ENCODE peak calls at places on chromosomes 16 and 17, in five cellular contexts. Z, B, Y, P and V are unnamed samples.
A peak's percentile ranks its signal among the peaks of the same experiment; 100 is the strongest.

GRCh38 chr16:22375117-22375962 is 921 bp upstream of the CDR2 start:
- DNase-seq in Y (peak; percentile 20), B (peak; percentile 34), Z (no peak), P (no peak), V (no peak)

GRCh38 chr17:74356640-74357465 is 4.8 kb downstream of the BTBD17 start:
- DNase-seq in Z (no peak), B (no peak), Y (peak; percentile 61), P (no peak), V (no peak)

GRCh38 chr17:46810837-46811236 is 7.7 kb downstream of the WNT3 start:
- DNase-seq in Z (no peak), Y (no peak), P (no peak), B (no peak), V (no peak)

GRCh38 chr17:75785016-75785769 is 587 bp downstream of the UNK start:
- DNase-seq in P (no peak), Z (peak; percentile 94), B (peak; percentile 93), Y (peak; percentile 74), V (peak; percentile 29)

GRCh38 chr16:27515874-27516353 is 33.8 kb downstream of the GTF3C1 start:
- DNase-seq in Y (peak; percentile 32), Z (no peak), P (peak; percentile 39), B (peak; percentile 51), V (peak; percentile 5)

GRCh38 chr16:89576173-89577054 is 856 bp downstream of the CPNE7 start:
- DNase-seq in Y (no peak), P (no peak), B (peak; percentile 30), Z (no peak), V (no peak)

GRCh38 chr17:10276436-10276835 is 78.0 kb upstream of the GAS7 start:
- DNase-seq in Z (no peak), B (peak; percentile 11), P (no peak), Y (no peak), V (no peak)

GRCh38 chr17:67469208-67469980 is 92.3 kb downstream of the PITPNC1 start:
- DNase-seq in Y (peak; percentile 54), B (no peak), Z (no peak), P (no peak), V (no peak)

GRCh38 chr16:21526923-21527807 is 72.2 kb upstream of the METTL9 start:
- DNase-seq in P (no peak), Y (no peak), Z (no peak), B (peak; percentile 24), V (no peak)

GRCh38 chr17:59810894-59811153 is 81.9 kb downstream of the TUBD1 start:
- DNase-seq in B (no peak), Z (no peak), P (no peak), Y (no peak), V (no peak)

GRCh38 chr16:14286381-14287230 is 215.5 kb downstream of the MRTFB start:
- DNase-seq in Z (no peak), B (peak; percentile 63), P (no peak), Y (no peak), V (peak; percentile 20)

GRCh38 chr16:67116388-67117311 is 6.9 kb downstream of the PHAF1 start:
- DNase-seq in Y (no peak), B (no peak), P (no peak), Z (no peak), V (no peak)

GRCh38 chr17:73189417-73190099 is 3.3 kb upstream of the COG1 start:
- DNase-seq in P (no peak), Y (peak; percentile 65), Z (no peak), B (peak; percentile 67), V (no peak)

GRCh38 chr16:55280622-55281021 is 43.4 kb upstream of the IRX6 start:
- DNase-seq in B (no peak), Y (no peak), Z (no peak), P (no peak), V (no peak)

GRCh38 chr17:56173958-56174357 is 20.7 kb downstream of the ANKFN1 start:
- DNase-seq in Z (no peak), B (no peak), P (no peak), Y (no peak), V (no peak)

GRCh38 chr17:17508641-17509591 is 12.7 kb upstream of the RASD1 start:
- DNase-seq in Y (no peak), Z (no peak), P (no peak), B (no peak), V (no peak)

GRCh38 chr16:86040496-86040895 is 141.5 kb downstream of the IRF8 start:
- DNase-seq in Y (no peak), B (no peak), Z (no peak), P (no peak), V (no peak)

GRCh38 chr17:39738568-39738901 is 797 bp downstream of the GRB7 start:
- DNase-seq in B (peak; percentile 58), Z (no peak), P (no peak), Y (no peak), V (peak; percentile 43)

GRCh38 chr16:2821483-2822157 is 4.6 kb downstream of the PRSS21 start:
- DNase-seq in Z (no peak), P (no peak), B (no peak), Y (no peak), V (no peak)

GRCh38 chr17:33178641-33179040 is 114.5 kb downstream of the ASIC2 start:
- DNase-seq in Y (no peak), B (no peak), P (no peak), Z (no peak), V (no peak)

GRCh38 chr17:15914400-15915165 is 30.3 kb upstream of the ADORA2B start:
- DNase-seq in Y (no peak), B (no peak), Z (no peak), P (no peak), V (no peak)

GRCh38 chr16:73671102-73671501 is 623.2 kb upstream of the ZFHX3 start:
- DNase-seq in Z (no peak), Y (no peak), P (no peak), B (peak; percentile 21), V (no peak)

GRCh38 chr16:19008245-19008644 is 24.5 kb downstream of the TMC7 start:
- DNase-seq in Y (no peak), Z (no peak), P (no peak), B (peak; percentile 25), V (no peak)

GRCh38 chr17:1122681-1123396 is 56.9 kb downstream of the ABR start:
- DNase-seq in Z (peak; percentile 91), P (no peak), Y (peak; percentile 77), B (peak; percentile 78), V (peak; percentile 85)

GRCh38 chr17:6699997-6700947 is 12.9 kb downstream of the SLC13A5 start:
- DNase-seq in P (no peak), Y (no peak), B (no peak), Z (no peak), V (no peak)

GRCh38 chr17:32349503-32349853 is 479 bp upstream of the ZNF207 start:
- DNase-seq in B (peak; percentile 21), P (no peak), Z (no peak), Y (no peak), V (no peak)

GRCh38 chr16:20851601-20852000 is 45.3 kb downstream of the REXO5 start:
- DNase-seq in P (no peak), Y (peak; percentile 67), Z (peak; percentile 83), B (no peak), V (no peak)

GRCh38 chr17:76432712-76433336 is 20.1 kb downstream of the UBE2O start:
- DNase-seq in Z (no peak), P (no peak), B (peak; percentile 24), Y (no peak), V (no peak)

GRCh38 chr16:24036614-24037013 is 200.8 kb downstream of the PRKCB start:
- DNase-seq in Y (peak; percentile 65), B (peak; percentile 61), P (no peak), Z (no peak), V (no peak)

GRCh38 chr16:23464196-23464595 is 11.2 kb upstream of the COG7 start:
- DNase-seq in Z (no peak), P (no peak), B (no peak), Y (no peak), V (no peak)

GRCh38 chr16:83769397-83770008 is 38.3 kb upstream of the HSBP1 start:
- DNase-seq in B (no peak), Y (no peak), P (no peak), Z (no peak), V (no peak)

GRCh38 chr16:68685685-68686478 is 40.8 kb downstream of the CDH3 start:
- DNase-seq in B (no peak), P (no peak), Y (no peak), Z (no peak), V (no peak)

GRCh38 chr16:50627419-50627818 is 53.7 kb downstream of the SNX20 start:
- DNase-seq in Z (peak; percentile 82), Y (peak; percentile 45), B (peak; percentile 58), P (no peak), V (peak; percentile 24)

GRCh38 chr16:75420987-75421819 is 12.1 kb downstream of the CFDP1 start:
- DNase-seq in P (peak; percentile 53), Y (peak; percentile 80), B (peak; percentile 85), Z (peak; percentile 64), V (no peak)

GRCh38 chr16:58026705-58027340 is 1.3 kb downstream of the MMP15 start:
- DNase-seq in P (no peak), B (peak; percentile 66), Z (no peak), Y (peak; percentile 54), V (no peak)
- TF ChIP-seq CTCF in P (no peak), B (peak; percentile 14), Z (no peak), Y (no peak), V (no peak)

DNA sequence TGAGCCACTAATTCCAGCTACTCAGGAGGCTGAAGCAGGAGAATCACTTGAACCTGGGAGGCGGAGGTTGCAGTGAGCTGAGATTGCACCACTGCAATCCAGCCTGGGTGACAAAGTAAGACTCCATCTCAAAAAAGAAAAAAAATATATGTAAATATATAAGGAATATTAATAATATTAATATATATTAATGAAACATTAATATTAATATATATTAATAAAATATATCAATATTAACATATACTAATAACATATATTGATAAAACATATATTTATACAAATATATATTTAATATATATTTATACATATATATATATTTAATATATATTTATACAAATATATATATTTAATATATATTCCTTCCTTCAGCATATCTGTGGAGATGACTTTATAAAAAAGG is 338.0 kb downstream of the NPIPA8 start:
- DNase-seq in Z (no peak), P (no peak), B (no peak), Y (no peak), V (no peak)
- H3K27ac ChIP-seq in Z (no peak overlapping the region), P (no peak overlapping the region), B (no peak overlapping the region), Y (no peak overlapping the region), V (no peak overlapping the region)

GRCh38 chr17:82948957-82949356 is 109.1 kb upstream of the ZNF750 start:
- DNase-seq in P (no peak), B (no peak), Z (no peak), Y (no peak), V (no peak)
- H3K9me3 ChIP-seq in P (peaks cover 72% of the 10 kb centered on the region), B (peaks cover 33% of the 10 kb centered on the region), Z (peaks cover 12% of the 10 kb centered on the region), Y (no peaks in the 10 kb centered on the region), V (peaks cover 23% of the 10 kb centered on the region)

GRCh38 chr17:82217530-82218204 is 5.0 kb upstream of the CCDC57 start:
- DNase-seq in Y (no peak), Z (no peak), P (no peak), B (no peak), V (no peak)
- TF ChIP-seq CTCF in Y (no peak), Z (no peak), P (no peak), B (no peak), V (no peak)